ENCODE peak calls at places on chromosomes 11 and 22, in eight cellular contexts. T is GM12891; I is M059J; O is hippocampal formation; Y is naive thymus-derived CD4-positive, alpha-beta T cell; P is hypothalamus; K is activated T-cell treated with anti-CD3 and anti-CD28 coated beads for 24 hours; Z is A172. D is an unnamed sample.

GRCh38 chr22:35218079-35218478 is 39.2 kb upstream of the HMGXB4 start:
- DNase-seq in T (no peak), I (peak), O (no peak), Y (no peak), P (no peak), K (no peak), Z (no peak), D (no peak)

GRCh38 chr11:14643697-14644395 is at the start of gene PDE3B:
- DNase-seq in T (peak), I (peak), O (peak), Y (peak), P (peak), K (peak), Z (peak), D (peak)

GRCh38 chr11:57474017-57474750 is 13.9 kb downstream of the RTN4RL2 start:
- DNase-seq in T (no peak), I (peak), O (no peak), Y (peak), P (no peak), K (no peak), Z (peak), D (no peak)

GRCh38 chr11:74019860-74020259 is 11.0 kb upstream of the UCP3 start:
- DNase-seq in T (no peak), I (peak), O (no peak), Y (no peak), P (no peak), K (peak), Z (no peak), D (no peak)

GRCh38 chr11:101129203-101129943 is at the start of gene PGR:
- DNase-seq in T (no peak), I (no peak), O (no peak), Y (no peak), P (no peak), K (no peak), Z (no peak), D (no peak)

GRCh38 chr22:37059876-37060449 is 8.4 kb downstream of the KCTD17 start:
- DNase-seq in T (no peak), I (no peak), O (no peak), Y (no peak), P (no peak), K (no peak), Z (no peak), D (no peak)

GRCh38 chr22:30390974-30391691 is 3.9 kb upstream of the RNF215 start:
- DNase-seq in T (peak), I (peak), O (peak), Y (peak), P (peak), K (peak), Z (peak), D (peak)

GRCh38 chr11:45806072-45806933 is 1.4 kb downstream of the SLC35C1 start:
- DNase-seq in T (no peak), I (no peak), O (no peak), Y (no peak), P (no peak), K (no peak), Z (no peak), D (no peak)

GRCh38 chr11:45537617-45538016 is 127.8 kb downstream of the CHST1 start:
- DNase-seq in T (no peak), I (no peak), O (no peak), Y (no peak), P (no peak), K (no peak), Z (no peak), D (no peak)

GRCh38 chr11:33590471-33590870 is 110.2 kb downstream of the C11orf91 start:
- DNase-seq in T (no peak), I (no peak), O (no peak), Y (no peak), P (no peak), K (no peak), Z (no peak), D (no peak)

GRCh38 chr11:103234974-103235373 is 125.7 kb downstream of the DYNC2H1 start:
- DNase-seq in T (no peak), I (peak), O (no peak), Y (no peak), P (no peak), K (no peak), Z (no peak), D (no peak)

GRCh38 chr22:42902875-42903510 is 45.9 kb upstream of the ARFGAP3 start:
- DNase-seq in T (no peak), I (no peak), O (no peak), Y (no peak), P (no peak), K (no peak), Z (no peak), D (no peak)

GRCh38 chr11:2301631-2302272 is at the start of the genes C11orf21 and TSPAN32:
- DNase-seq in T (no peak), I (peak), O (peak), Y (peak), P (no peak), K (peak), Z (peak), D (no peak)

GRCh38 chr22:26330971-26331625 is 98.0 kb upstream of the ASPHD2 start:
- DNase-seq in T (peak), I (peak), O (peak), Y (peak), P (no peak), K (peak), Z (peak), D (no peak)

GRCh38 chr22:49009359-49010063 is 818.2 kb downstream of the BRD1 start:
- DNase-seq in T (no peak), I (no peak), O (no peak), Y (no peak), P (no peak), K (no peak), Z (no peak), D (no peak)

GRCh38 chr22:38316340-38317236 is 645 bp downstream of the CSNK1E start:
- DNase-seq in T (peak), I (peak), O (peak), Y (peak), P (no peak), K (peak), Z (no peak), D (peak)

GRCh38 chr11:132022718-132023117 is 652.3 kb downstream of the NTM start:
- DNase-seq in T (no peak), I (no peak), O (no peak), Y (no peak), P (no peak), K (no peak), Z (peak), D (no peak)

GRCh38 chr11:73597340-73597955 is 464 bp downstream of the FAM168A start:
- DNase-seq in T (no peak), I (no peak), O (no peak), Y (no peak), P (no peak), K (no peak), Z (no peak), D (no peak)

GRCh38 chr11:67299471-67300191 is 3.7 kb upstream of the SSH3 start:
- DNase-seq in T (no peak), I (no peak), O (no peak), Y (no peak), P (no peak), K (no peak), Z (no peak), D (no peak)

GRCh38 chr11:130549393-130549999 is 101.1 kb downstream of the ADAMTS15 start:
- DNase-seq in T (no peak), I (no peak), O (no peak), Y (no peak), P (no peak), K (no peak), Z (no peak), D (no peak)

GRCh38 chr11:60941371-60942119 is 10.4 kb downstream of the SLC15A3 start:
- DNase-seq in T (no peak), I (no peak), O (no peak), Y (no peak), P (no peak), K (no peak), Z (no peak), D (no peak)

GRCh38 chr11:77547863-77548551 is 41.7 kb upstream of the AQP11 start:
- DNase-seq in T (peak), I (peak), O (no peak), Y (peak), P (no peak), K (no peak), Z (peak), D (no peak)

GRCh38 chr11:119117004-119117706 is 4.2 kb upstream of the HINFP start:
- DNase-seq in T (no peak), I (no peak), O (no peak), Y (no peak), P (no peak), K (no peak), Z (no peak), D (no peak)

GRCh38 chr11:19084661-19085315 is 24.3 kb upstream of the MRGPRX2 start:
- DNase-seq in T (no peak), I (peak), O (no peak), Y (no peak), P (no peak), K (no peak), Z (no peak), D (no peak)

GRCh38 chr11:75924966-75925784 is 110.2 kb downstream of the UVRAG start:
- DNase-seq in T (no peak), I (no peak), O (no peak), Y (no peak), P (no peak), K (no peak), Z (peak), D (no peak)

GRCh38 chr11:130198292-130198691 is 38.7 kb downstream of the ST14 start:
- DNase-seq in T (no peak), I (no peak), O (no peak), Y (no peak), P (no peak), K (no peak), Z (no peak), D (no peak)

D was measured in anterior cingulate cortex.